ENCODE peak calls at places on chromosomes 1 and 21, in four cellular contexts. Z is stomach, A is astrocyte, K is left ventricle myocardium inferior. H is an unnamed sample.

GRCh38 chr1:65791396-65791795 is 1.3 kb upstream of the PDE4B start:
- DNase-seq in Z (no peak), A (no peak), K (no peak), H (no peak)

GRCh38 chr1:48728599-48728998 is 48.1 kb downstream of the BEND5 start:
- DNase-seq in Z (no peak), A (no peak), K (no peak), H (no peak)

GRCh38 chr1:155083865-155084721 is 5.5 kb downstream of the EFNA3 start:
- DNase-seq in Z (no peak), A (no peak), K (no peak), H (no peak)

GRCh38 chr1:40057310-40058030 is 16.9 kb downstream of the CAP1 start:
- DNase-seq in Z (no peak), A (no peak), K (no peak), H (no peak)

GRCh38 chr1:108816049-108816882 is 40.6 kb downstream of the AKNAD1 start:
- DNase-seq in Z (peak), A (peak), K (peak), H (peak)

GRCh38 chr21:30315701-30316100 is 4.4 kb downstream of the KRTAP26-1 start:
- DNase-seq in Z (no peak), A (no peak), K (no peak), H (no peak)

GRCh38 chr1:174812026-174812425 is 187.7 kb upstream of the CACYBP start:
- DNase-seq in Z (no peak), A (peak), K (no peak), H (no peak)

GRCh38 chr1:203278087-203278884 is 27.0 kb upstream of the BTG2 start:
- DNase-seq in Z (peak), A (peak), K (peak), H (peak)

GRCh38 chr1:30905898-30906620 is 2.5 kb downstream of the SDC3 start:
- DNase-seq in Z (no peak), A (no peak), K (peak), H (no peak)

GRCh38 chr1:167428418-167428817 is 89.9 kb downstream of the CD247 start:
- DNase-seq in Z (no peak), A (peak), K (no peak), H (no peak)

GRCh38 chr1:206923009-206923960 is 1.5 kb upstream of the FCMR start:
- DNase-seq in Z (no peak), A (no peak), K (no peak), H (no peak)

GRCh38 chr1:159071970-159072582 is 4.5 kb downstream of the AIM2 start:
- DNase-seq in Z (no peak), A (peak), K (no peak), H (peak)

DNA sequence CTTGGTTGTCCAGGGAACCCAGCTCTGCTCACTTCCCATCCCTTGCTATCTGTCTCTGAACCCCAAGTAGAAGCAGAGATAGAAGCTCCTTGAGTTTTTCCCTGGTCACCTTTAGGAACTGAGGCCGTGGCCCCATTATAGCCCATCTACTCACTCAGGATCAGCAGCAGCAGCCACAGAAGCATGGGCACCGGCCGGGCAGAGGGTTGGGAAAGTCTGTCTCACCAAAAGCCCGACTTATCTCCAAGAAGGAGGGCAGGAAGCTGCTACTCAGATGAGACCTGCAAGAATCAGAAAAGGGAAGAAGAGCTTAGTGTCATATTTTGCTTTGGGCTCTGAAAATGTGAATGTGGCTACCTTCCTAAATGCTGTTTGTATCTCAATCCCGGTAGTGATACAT is 264 bp downstream of the FCRL3 start:
- DNase-seq in Z (no peak), A (no peak), K (no peak), H (no peak)
- H3K27ac ChIP-seq in Z (no peak), A (no peak), K (no peak), H (no peak)

GRCh38 chr1:160945079-160945478 is 9.5 kb downstream of the ITLN2 start:
- DNase-seq in Z (no peak), A (no peak), K (no peak), H (no peak)

GRCh38 chr1:160942926-160943325 is 11.7 kb downstream of the ITLN2 start:
- DNase-seq in Z (no peak), A (no peak), K (no peak), H (peak)
- TF ChIP-seq CTCF in Z (no peak), A (no peak), K (peak), H (peak)

DNA sequence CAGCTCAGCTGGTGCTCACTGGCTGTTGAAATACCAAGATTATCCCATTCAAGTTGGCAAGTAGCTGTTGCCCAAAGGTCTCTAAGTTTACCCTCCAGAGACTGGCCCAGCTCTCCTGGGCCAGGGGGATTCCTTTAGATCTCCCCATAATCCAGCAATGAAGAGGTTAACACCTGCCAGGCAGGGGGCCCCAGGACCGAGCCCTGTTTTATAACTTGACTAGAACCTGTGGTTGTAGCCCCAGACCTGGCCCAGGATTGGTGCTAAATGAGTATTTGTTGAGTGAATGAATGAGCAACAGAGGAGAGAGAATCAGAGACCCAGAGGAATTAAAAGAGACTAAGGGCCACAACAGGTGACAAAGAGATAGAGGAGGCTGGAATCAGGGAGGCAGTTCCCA is 2.6 kb upstream of the RHBG start:
- DNase-seq in Z (no peak), A (no peak), K (no peak), H (no peak)
- H3K27ac ChIP-seq in Z (no peak), A (no peak), K (no peak), H (no peak)

GRCh38 chr1:10207810-10208209 is 2.6 kb upstream of the KIF1B start:
- DNase-seq in Z (no peak), A (no peak), K (no peak), H (no peak)

GRCh38 chr1:10209590-10209904 is 823 bp upstream of the KIF1B start:
- DNase-seq in Z (no peak), A (no peak), K (no peak), H (no peak)

GRCh38 chr1:10210841-10211804 is 753 bp downstream of the KIF1B start:
- DNase-seq in Z (peak), A (peak), K (peak), H (peak)

GRCh38 chr1:10209905-10210810 is at the start of gene KIF1B:
- DNase-seq in Z (peak), A (peak), K (peak), H (peak)

GRCh38 chr1:10208537-10208936 is 1.8 kb upstream of the KIF1B start:
- DNase-seq in Z (no peak), A (no peak), K (no peak), H (no peak)
- TF ChIP-seq CTCF in Z (no peak), A (no peak), K (no peak), H (no peak)

DNA sequence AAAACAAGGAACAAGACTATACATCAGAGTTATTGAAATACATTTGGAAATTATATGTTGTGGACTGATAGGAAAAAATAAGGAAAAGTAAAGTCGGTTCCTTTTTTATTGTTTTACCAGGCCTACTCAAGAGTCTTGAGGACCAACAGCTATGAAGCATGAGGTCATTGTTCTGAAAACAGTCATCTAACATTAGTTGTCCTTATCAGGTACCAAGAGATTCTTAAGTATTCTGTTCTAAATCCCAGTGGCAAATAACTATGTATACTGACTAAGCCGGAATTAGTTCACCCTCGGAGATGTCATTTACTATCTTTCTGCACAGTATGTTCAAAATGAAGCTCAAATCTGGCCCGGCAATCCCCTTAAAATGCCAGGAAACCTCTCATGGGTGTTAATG is 585 bp downstream of the ADGRL4 start:
- DNase-seq in Z (no peak), A (peak), K (no peak), H (no peak)
- H3K27ac ChIP-seq in Z (peak), A (peak), K (peak), H (no peak)

DNA sequence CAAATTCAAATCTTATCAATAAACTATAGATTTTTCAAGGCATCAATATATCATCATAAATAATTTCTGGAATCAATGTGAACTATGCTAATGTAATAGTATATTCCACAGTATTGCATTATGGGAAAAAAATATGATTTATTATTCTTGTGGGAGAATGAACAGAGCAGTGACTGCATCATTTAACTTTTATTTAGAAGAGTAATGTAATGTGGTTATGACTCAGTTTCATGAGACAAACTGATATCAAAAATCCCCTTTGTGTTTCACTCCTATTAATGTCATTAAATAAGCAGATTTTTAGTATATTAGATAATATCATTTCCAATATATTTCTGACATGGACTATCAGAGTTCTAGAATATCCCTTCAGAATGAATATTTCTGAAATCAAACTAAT is 187.6 kb downstream of the LRRC40 start:
- DNase-seq in Z (no peak), A (peak), K (no peak), H (no peak)
- TF ChIP-seq CTCF in Z (no peak), A (no peak), K (no peak), H (no peak)

GRCh38 chr1:217090073-217090911 is 367.1 kb upstream of the ESRRG start:
- DNase-seq in Z (no peak), A (no peak), K (peak), H (no peak)
- H3K27ac ChIP-seq in Z (peak), A (no peak), K (peak), H (no peak)

GRCh38 chr1:115040501-115040900 is 10.9 kb downstream of the TSHB start:
- DNase-seq in Z (no peak), A (no peak), K (no peak), H (no peak)
- TF ChIP-seq CTCF in Z (no peak), A (no peak), K (no peak), H (no peak)

GRCh38 chr1:6703016-6703415 is 1.4 kb upstream of the DNAJC11 start:
- DNase-seq in Z (no peak), A (no peak), K (no peak), H (no peak)

GRCh38 chr1:6695861-6696260 is 5.8 kb downstream of the DNAJC11 start:
- DNase-seq in Z (no peak), A (no peak), K (no peak), H (no peak)

GRCh38 chr1:6700853-6701436 is 671 bp downstream of the DNAJC11 start:
- DNase-seq in Z (no peak), A (no peak), K (no peak), H (no peak)

GRCh38 chr1:6704746-6705145 is 3.1 kb upstream of the DNAJC11 start:
- DNase-seq in Z (no peak), A (no peak), K (no peak), H (no peak)

DNA sequence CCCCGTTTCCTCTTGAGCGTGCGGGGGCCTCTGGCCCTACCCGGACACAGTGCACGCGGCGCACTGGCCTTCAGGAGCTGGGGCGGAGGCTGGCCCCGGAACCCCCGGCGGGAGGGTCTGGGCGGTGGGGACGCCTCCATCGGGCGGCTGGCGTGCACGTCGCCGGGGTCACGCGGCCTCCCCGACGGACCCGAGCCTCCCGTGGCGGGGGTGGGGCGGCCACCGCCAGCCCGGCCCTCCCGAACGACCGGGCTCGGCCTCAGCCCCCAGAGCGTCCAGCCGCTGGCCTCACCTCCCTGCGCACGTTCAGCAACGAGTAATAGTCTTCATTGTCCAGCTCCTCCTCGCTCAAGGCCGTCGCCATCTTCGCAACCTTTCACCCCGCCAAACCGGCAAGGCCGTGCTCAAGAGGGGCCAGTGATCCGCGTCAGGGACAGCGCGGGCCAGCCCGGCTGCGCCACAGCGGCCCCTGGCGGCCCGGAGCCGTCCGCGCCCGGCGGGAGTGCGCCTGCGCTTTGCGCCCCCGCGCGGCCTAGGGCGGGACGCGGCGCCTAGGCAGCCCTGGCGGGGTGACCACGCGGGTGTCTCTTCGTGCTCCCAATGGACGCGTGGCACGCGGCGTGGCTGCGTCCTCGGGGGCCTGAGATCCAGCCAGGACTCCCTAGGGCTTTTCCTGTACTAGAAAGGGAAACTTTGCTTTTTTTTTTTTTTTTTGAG is at the start of gene DNAJC11:
- DNase-seq in Z (peak), A (peak), K (peak), H (peak)
- H3K27ac ChIP-seq in Z (peak), A (peak), K (peak), H (peak)

DNA sequence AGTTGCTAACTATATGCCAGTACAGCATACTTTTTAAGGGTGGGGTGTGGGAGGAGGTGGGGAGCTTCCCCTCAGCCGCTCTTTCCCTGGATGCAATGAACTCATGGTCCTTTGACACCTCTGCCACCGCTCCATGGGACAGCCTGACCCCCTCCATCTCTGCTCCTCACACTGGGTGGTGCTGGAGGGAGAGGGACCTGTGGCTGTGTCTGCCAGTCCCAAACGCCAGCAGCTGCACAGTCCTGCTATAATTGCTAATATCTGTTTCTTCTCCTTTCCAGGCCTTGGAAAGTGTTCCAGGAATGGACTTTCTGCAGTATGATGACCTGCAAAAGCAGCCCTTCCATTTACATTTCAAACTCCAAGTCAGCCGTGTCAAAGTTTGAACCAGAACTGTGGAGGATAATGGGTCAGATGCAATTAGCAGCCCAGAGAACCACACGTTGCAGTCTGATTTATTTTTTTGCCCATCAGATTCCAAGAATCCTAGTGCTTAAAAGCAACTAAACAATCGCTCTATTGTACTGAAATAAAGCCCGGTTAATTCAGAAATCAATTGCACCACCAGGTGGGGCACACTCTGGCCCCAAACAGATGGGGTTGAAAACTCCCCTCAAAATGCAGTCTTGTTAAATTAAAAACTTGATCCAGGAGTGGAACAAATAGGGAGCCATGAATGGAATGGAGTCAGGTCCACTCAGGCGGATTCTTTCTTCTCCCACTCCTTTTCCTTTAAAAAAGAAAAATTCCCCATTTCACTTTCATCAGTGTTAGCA is 160.6 kb upstream of the LMO4 start:
- DNase-seq in Z (no peak), A (no peak), K (no peak), H (no peak)
- TF ChIP-seq CTCF in Z (no peak), A (no peak), K (no peak), H (no peak)

H was measured in RWPE1.